ENCODE peak calls at places on chromosomes 7 and 10, in four cellular contexts. I is lower lobe of right lung, E is left ventricle myocardium inferior, N is right lobe of liver. G is an unnamed sample. For H3K4me1, the result is how much of the 10 kb centered on the place peaks cover.

GRCh38 chr10:92419740-92420553 is 129.0 kb downstream of the MARCHF5 start:
- DNase-seq in N (peak), E (peak), I (peak), G (peak)

GRCh38 chr10:109451879-109452278 is 471.4 kb downstream of the XPNPEP1 start:
- DNase-seq in I (no peak), N (no peak), E (no peak), G (no peak)

GRCh38 chr10:114703377-114704125 is 45.5 kb upstream of the ABLIM1 start:
- DNase-seq in I (no peak), E (no peak), N (no peak), G (no peak)

GRCh38 chr10:45395554-45395953 is 21.5 kb downstream of the ALOX5 start:
- DNase-seq in N (no peak), E (no peak), I (no peak), G (peak)

GRCh38 chr7:141550694-141551079 is 523 bp upstream of the AGK start:
- DNase-seq in N (no peak), I (no peak), E (peak), G (no peak)

GRCh38 chr7:71486856-71487628 is 355.1 kb downstream of the GALNT17 start:
- DNase-seq in E (peak), N (no peak), I (no peak), G (no peak)

GRCh38 chr7:41107938-41108448 is 594.9 kb downstream of the INHBA start:
- DNase-seq in N (no peak), I (no peak), E (no peak), G (no peak)

GRCh38 chr10:34862892-34863291 is 47.8 kb upstream of the PARD3 start:
- DNase-seq in E (no peak), I (no peak), N (no peak), G (no peak)

GRCh38 chr10:101367569-101368453 is 13.8 kb downstream of the BTRC start:
- DNase-seq in I (no peak), N (no peak), E (no peak), G (no peak)

GRCh38 chr7:137774793-137775201 is 72.0 kb downstream of the DGKI start:
- DNase-seq in N (no peak), I (no peak), E (no peak), G (no peak)

GRCh38 chr10:70106958-70107791 is 25.4 kb downstream of the AIFM2 start:
- DNase-seq in E (no peak), I (no peak), N (no peak), G (peak)

GRCh38 chr10:93999401-93999851 is 5.7 kb downstream of the PLCE1 start:
- DNase-seq in I (no peak), E (peak), N (no peak), G (no peak)

GRCh38 chr7:96203781-96204180 is 118.1 kb downstream of the SLC25A13 start:
- DNase-seq in I (no peak), N (no peak), E (no peak), G (no peak)

GRCh38 chr7:36964297-36964696 is 240.0 kb upstream of the AOAH start:
- DNase-seq in I (no peak), N (no peak), E (no peak), G (no peak)

GRCh38 chr10:70596110-70596798 is 6.3 kb downstream of the PRF1 start:
- DNase-seq in E (no peak), N (peak), I (no peak), G (no peak)

GRCh38 chr10:35600193-35600592 is 4.9 kb upstream of the GJD4 start:
- DNase-seq in I (no peak), N (no peak), E (no peak), G (no peak)

GRCh38 chr10:104120512-104120902 is 1.5 kb upstream of the SFR1 start:
- DNase-seq in N (no peak), I (no peak), E (no peak), G (no peak)

GRCh38 chr10:33459597-33459996 is 125.1 kb upstream of the NRP1 start:
- DNase-seq in I (no peak), N (no peak), E (no peak), G (no peak)

GRCh38 chr7:89857767-89858166 is 296.5 kb upstream of the STEAP1 start:
- DNase-seq in E (no peak), I (no peak), N (no peak), G (no peak)

GRCh38 chr10:79003183-79004100 is 65.3 kb upstream of the ZMIZ1 start:
- DNase-seq in N (no peak), E (no peak), I (no peak), G (no peak)

GRCh38 chr10:77746313-77746712 is 108.7 kb upstream of the KCNMA1 start:
- DNase-seq in I (no peak), E (no peak), N (no peak), G (no peak)

GRCh38 chr7:65254061-65254460 is 119.6 kb upstream of the ZNF92 start:
- DNase-seq in N (no peak), E (no peak), I (no peak), G (no peak)

GRCh38 chr10:93495654-93496321 is 624 bp upstream of the CEP55 start:
- DNase-seq in I (no peak), E (no peak), N (no peak), G (peak)

GRCh38 chr10:45423976-45424499 is 50.0 kb downstream of the ALOX5 start:
- DNase-seq in N (no peak), E (no peak), I (no peak), G (no peak)

GRCh38 chr7:63071920-63072319 is 926.7 kb upstream of the ZNF722 start:
- DNase-seq in E (no peak), N (no peak), I (no peak), G (no peak)

GRCh38 chr10:124744047-124744687 is at the start of gene FAM53B:
- DNase-seq in I (peak), E (peak), N (peak), G (peak)
- TF ChIP-seq CTCF in I (no peak), E (peak), N (peak), G (no peak)

GRCh38 chr7:28126047-28127041 is 54.3 kb downstream of the JAZF1 start:
- DNase-seq in E (no peak), N (no peak), I (no peak), G (no peak)

GRCh38 chr7:28128608-28129007 is 52.0 kb downstream of the JAZF1 start:
- DNase-seq in E (no peak), I (no peak), N (no peak), G (no peak)

GRCh38 chr7:28123752-28124151 is 56.8 kb downstream of the JAZF1 start:
- DNase-seq in E (no peak), I (no peak), N (no peak), G (no peak)

GRCh38 chr7:28124413-28124812 is 56.2 kb downstream of the JAZF1 start:
- DNase-seq in E (no peak), I (no peak), N (no peak), G (no peak)

DNA sequence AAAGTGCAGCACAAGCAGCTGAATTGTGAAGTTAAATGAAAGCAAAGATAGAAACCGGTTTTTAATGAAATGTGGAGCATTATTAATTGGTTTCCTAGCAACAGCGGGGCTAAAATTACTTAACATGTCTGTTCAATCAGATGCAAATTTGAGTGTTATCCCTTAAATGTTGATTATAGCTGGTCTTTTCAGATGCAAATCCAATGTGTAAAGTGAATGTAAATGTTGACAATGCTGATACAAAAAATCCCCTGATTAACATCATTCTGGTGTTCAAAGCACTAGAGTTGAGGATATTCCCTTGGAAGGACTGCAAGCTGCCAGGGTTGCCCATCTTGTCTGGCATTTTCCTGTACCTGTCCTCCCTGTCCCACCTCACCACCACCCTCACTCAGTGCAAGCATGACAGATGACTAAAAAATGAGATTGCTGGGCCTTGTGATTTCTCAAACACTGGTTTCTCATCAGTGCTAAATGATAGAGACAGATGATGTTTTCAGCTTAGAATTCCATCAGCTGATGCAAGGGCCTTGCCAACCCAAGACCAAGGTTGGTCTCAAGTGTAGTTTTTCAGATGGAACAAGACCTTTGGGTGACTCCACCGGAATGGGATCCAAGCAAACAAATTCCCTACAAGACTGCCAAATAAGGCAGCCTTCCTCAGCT is 55.1 kb downstream of the JAZF1 start:
- DNase-seq in N (no peak), E (no peak), I (no peak), G (no peak)
- H3K27ac ChIP-seq in N (no peak), E (no peak), I (no peak), G (no peak)

DNA sequence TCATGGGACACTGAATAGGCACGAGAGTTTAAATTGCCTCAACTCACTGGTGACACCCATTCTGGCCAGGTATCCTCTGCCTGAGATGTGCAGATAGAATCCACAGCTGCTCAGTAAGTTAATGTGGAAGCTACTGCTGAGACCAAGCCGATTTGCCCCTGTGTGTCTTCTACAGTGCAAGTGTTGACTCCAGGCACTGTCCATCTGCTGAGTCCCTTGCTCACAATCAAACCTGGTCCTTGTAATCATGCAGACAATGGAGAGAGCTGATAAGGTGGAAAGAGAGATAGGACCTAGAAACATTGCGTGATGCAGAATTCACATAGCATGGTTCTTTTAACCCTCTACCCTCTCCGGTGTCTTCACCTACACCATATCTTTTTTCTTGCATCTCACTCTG is 101.4 kb downstream of the ITGB8 start:
- DNase-seq in E (no peak), I (no peak), N (no peak), G (no peak)
- H3K4me1 ChIP-seq in E (under half), I (under half), N (under half), G (under half)

GRCh38 chr7:106367664-106368063 is 82.9 kb upstream of the NAMPT start:
- DNase-seq in N (no peak), I (no peak), E (no peak), G (no peak)

GRCh38 chr7:106365252-106366005 is 80.6 kb upstream of the NAMPT start:
- DNase-seq in E (no peak), I (peak), N (no peak), G (peak)

GRCh38 chr7:106369816-106370215 is 85.0 kb upstream of the NAMPT start:
- DNase-seq in E (no peak), N (no peak), I (no peak), G (no peak)

GRCh38 chr7:106369349-106369748 is 84.6 kb upstream of the NAMPT start:
- DNase-seq in N (no peak), E (no peak), I (no peak), G (no peak)

GRCh38 chr7:106367018-106367420 is 82.2 kb upstream of the NAMPT start:
- DNase-seq in E (no peak), N (no peak), I (peak), G (peak)
- TF ChIP-seq CTCF in E (no peak), N (peak), I (peak), G (peak)

GRCh38 chr7:7921830-7922229 is 46.8 kb upstream of the GLCCI1 start:
- DNase-seq in N (no peak), I (no peak), E (no peak), G (no peak)

GRCh38 chr7:7919449-7919945 is 49.1 kb upstream of the GLCCI1 start:
- DNase-seq in N (no peak), I (no peak), E (no peak), G (no peak)

GRCh38 chr7:7918736-7919448 is 49.7 kb upstream of the GLCCI1 start:
- DNase-seq in N (no peak), E (no peak), I (no peak), G (no peak)

GRCh38 chr7:7920481-7920880 is 48.1 kb upstream of the GLCCI1 start:
- DNase-seq in E (no peak), N (peak), I (no peak), G (no peak)

DNA sequence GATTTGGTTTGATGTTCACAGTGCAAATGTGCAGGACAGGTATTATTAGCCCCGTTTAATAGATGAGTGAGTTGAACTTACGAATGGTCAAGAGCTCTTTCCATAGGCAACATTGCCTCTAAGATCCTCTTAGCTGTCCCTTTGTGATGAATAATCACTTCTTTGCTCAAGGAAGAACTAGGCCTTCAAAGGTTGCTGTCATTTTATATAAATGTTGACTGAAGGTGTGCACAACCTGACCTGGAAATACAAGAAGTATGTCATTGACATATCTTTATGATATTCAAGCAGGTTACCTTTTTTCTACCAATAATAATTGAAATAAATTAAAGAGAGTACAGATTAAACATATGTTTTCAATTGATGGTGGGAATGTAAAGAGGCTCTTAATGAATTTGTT is 48.5 kb upstream of the GLCCI1 start:
- DNase-seq in I (no peak), N (no peak), E (no peak), G (no peak)
- H3K27ac ChIP-seq in I (no peak), N (peak), E (no peak), G (peak)

GRCh38 chr7:74027124-74027682 is 770 bp upstream of the ELN start:
- DNase-seq in E (no peak), I (no peak), N (no peak), G (no peak)
- H3K4me1 ChIP-seq in E (half or more), I (half or more), N (under half), G (half or more)

DNA sequence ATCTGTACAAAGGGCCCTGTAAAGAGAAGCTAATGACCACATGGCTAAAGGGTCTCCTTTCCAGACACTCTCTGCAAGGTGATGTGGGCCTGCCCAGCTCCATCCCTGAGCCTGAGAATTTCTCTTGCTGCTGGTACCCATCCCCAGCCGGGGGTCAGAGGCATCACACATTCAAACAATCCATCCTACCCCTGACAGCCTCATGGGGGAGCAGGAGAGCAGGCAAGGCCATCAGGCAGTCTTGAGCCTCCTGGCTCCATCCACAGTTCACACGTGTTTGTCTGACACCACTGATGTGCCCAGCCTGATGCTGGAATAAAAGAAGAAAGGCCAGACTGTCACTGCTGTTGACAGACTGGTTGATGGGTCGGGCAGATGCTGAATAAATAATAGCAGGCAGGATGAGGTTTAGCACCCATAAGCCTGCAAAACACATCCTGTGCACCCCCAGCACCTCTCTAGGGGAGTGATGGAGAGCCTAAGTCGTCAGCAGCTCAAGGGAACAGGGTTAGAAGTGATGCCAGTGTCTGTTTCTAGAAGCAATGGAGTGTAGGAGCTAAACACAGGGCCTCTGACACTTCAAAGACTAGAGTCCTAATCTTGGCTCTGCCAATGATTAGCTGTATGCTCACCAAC is 43.5 kb downstream of the TLL2 start:
- DNase-seq in I (no peak), E (no peak), N (no peak), G (no peak)
- TF ChIP-seq CTCF in I (peak), E (peak), N (peak), G (peak)

DNA sequence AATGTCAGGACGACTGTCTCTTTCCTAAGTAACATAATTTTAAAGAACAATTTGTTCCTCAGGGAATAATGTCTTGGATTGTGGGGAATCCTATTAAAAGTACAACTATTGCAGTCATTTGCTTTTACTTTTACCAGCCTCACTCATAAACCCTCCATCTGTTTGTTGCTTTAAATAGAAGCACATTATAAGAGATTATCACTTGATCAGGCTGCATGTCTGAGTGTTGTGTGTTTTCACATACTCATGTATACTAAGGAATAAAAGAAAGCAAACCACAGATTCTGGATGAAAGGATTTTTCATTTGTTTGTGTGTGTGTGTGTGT is 1077.8 kb downstream of the KCNMA1 start:
- DNase-seq in I (no peak), E (no peak), N (no peak), G (no peak)
- H3K27ac ChIP-seq in I (no peak), E (no peak), N (no peak), G (peak)

GRCh38 chr10:23442936-23443335 is 4.1 kb downstream of the OTUD1 start:
- DNase-seq in N (no peak), I (no peak), E (no peak), G (no peak)

GRCh38 chr10:23448802-23449570 is 10.1 kb downstream of the OTUD1 start:
- DNase-seq in N (no peak), I (no peak), E (no peak), G (no peak)

GRCh38 chr10:23448323-23448722 is 9.4 kb downstream of the OTUD1 start:
- DNase-seq in N (no peak), I (no peak), E (no peak), G (no peak)

GRCh38 chr10:23449677-23450220 is 10.9 kb downstream of the OTUD1 start:
- DNase-seq in N (no peak), E (no peak), I (no peak), G (no peak)

DNA sequence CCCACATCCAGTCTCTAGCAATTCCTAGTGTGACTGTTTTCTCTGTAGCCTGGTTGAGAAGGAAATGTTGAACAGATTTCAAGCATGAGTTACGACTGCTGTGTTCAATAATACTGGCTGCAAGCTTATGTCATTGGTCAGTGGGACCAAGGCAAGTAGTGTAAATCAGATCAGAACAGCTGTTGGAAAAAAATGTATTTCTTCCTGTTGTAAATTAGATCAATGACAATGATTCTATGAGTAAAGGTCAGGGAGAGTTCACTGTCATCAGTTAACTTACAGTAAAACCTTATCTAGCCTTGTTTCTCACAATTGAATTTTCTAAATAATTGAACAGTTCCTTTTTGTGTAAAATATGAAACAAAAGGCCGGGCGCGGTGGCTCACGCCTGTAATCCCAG is 6.7 kb downstream of the OTUD1 start:
- DNase-seq in I (no peak), N (no peak), E (no peak), G (no peak)
- H3K4me1 ChIP-seq in I (half or more), N (under half), E (half or more), G (half or more)

DNA sequence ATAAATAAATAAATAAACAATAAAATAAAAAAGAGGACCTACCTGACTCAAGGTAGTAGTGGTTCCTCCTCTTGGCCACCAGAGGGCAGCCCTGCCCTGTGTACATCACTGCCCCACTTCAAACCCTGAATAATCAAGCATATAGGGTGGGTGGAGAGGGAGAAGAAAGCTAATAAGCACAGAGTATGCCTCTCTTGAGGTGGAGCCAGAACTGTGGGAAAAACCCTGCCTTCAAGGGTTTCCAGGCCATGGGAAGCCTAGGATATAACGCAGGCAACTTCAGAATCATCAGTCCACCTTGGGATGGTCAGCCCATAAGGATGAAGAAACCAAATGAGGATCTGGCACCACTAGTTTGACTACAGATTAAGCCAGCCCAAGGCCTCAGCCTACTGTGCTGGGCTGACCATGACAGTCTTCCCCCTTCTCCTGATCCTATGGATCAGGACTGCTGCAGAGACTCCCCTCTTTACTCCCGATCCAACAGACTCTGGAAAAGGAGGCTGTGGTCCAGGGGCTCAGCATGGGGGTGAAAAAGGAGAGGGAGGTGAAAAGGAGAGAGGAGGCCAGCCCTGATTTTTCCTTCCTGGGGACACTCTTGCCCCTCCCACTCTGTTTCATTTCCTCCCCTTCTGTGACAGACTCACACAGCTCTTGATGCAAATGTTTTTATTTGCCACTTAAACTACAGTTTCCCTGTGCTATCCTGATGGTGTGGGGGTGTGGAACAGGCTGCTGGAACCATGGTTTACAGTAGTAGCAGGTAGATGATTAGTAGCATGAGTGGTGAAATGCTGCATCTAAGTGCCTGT is 10.1 kb downstream of the AVPI1 start:
- DNase-seq in N (no peak), E (no peak), I (no peak), G (peak)
- TF ChIP-seq CTCF in N (peak), E (peak), I (peak), G (peak)